ENCODE peak calls at places on chromosomes 13 and 19, in four cellular contexts. I is AG10803, M is cardiac fibroblast, U is bronchial epithelial cell. J is an unnamed sample.

GRCh38 chr13:110630566-110631119 is 15.3 kb downstream of the NAXD start:
- DNase-seq in I (no peak), M (no peak), U (no peak), J (no peak)

GRCh38 chr13:73417012-73417615 is 358.3 kb downstream of the KLF5 start:
- DNase-seq in I (peak; percentile 4), M (peak; percentile 19), U (no peak), J (no peak)

GRCh38 chr19:48421548-48421947 is 24.2 kb upstream of the GRWD1 start:
- DNase-seq in U (no peak), M (no peak), I (no peak), J (no peak)

GRCh38 chr13:87535911-87536310 is 135.3 kb upstream of the SLITRK5 start:
- DNase-seq in U (peak; percentile 41), M (no peak), I (no peak), J (no peak)

GRCh38 chr19:33574824-33575223 is 46.9 kb upstream of the CHST8 start:
- DNase-seq in U (no peak), M (no peak), I (no peak), J (no peak)

GRCh38 chr19:48660854-48661731 is 11.7 kb downstream of the NTN5 start:
- DNase-seq in M (peak; percentile 94), I (peak; percentile 80), U (peak; percentile 87), J (peak; percentile 95)

GRCh38 chr19:38744906-38745305 is 632 bp upstream of the CAPN12 start:
- DNase-seq in M (no peak), I (no peak), U (no peak), J (no peak)

GRCh38 chr13:92187378-92187989 is 789.1 kb downstream of the GPC5 start:
- DNase-seq in M (peak; percentile 49), I (peak; percentile 26), U (peak; percentile 32), J (no peak)

GRCh38 chr19:46265217-46265828 is 31.5 kb upstream of the HIF3A start:
- DNase-seq in I (peak; percentile 80), U (peak; percentile 72), M (peak; percentile 90), J (peak; percentile 42)

GRCh38 chr13:35702316-35702715 is 225.8 kb upstream of the MAB21L1 start:
- DNase-seq in M (no peak), I (no peak), U (no peak), J (no peak)

GRCh38 chr13:26867451-26868067 is 107.0 kb upstream of the GPR12 start:
- DNase-seq in M (peak; percentile 37), I (peak; percentile 15), U (peak; percentile 8), J (no peak)

GRCh38 chr13:97229699-97230098 is 7.6 kb downstream of the MBNL2 start:
- DNase-seq in I (no peak), U (no peak), M (no peak), J (no peak)

GRCh38 chr19:313988-314815 is 23.0 kb upstream of the PLPP2 start:
- DNase-seq in I (no peak), M (no peak), U (no peak), J (no peak)

GRCh38 chr19:44891016-44891882 is at the start of gene TOMM40:
- DNase-seq in U (peak; percentile 98), I (no peak), M (peak; percentile 100), J (peak; percentile 100)

GRCh38 chr13:51632643-51633357 is 48.5 kb downstream of the WDFY2 start:
- DNase-seq in U (no peak), I (no peak), M (no peak), J (no peak)

GRCh38 chr13:29572575-29572974 is 22.9 kb downstream of the SLC7A1 start:
- DNase-seq in M (no peak), U (no peak), I (no peak), J (no peak)

GRCh38 chr19:8491574-8491973 is 10.9 kb downstream of the PRAM1 start:
- DNase-seq in M (no peak), I (no peak), U (no peak), J (peak; percentile 24)

GRCh38 chr19:14674764-14675163 is at the start of gene ADGRE3:
- DNase-seq in M (peak; percentile 46), I (no peak), U (no peak), J (no peak)

GRCh38 chr13:77262198-77262597 is 64.7 kb downstream of the MYCBP2 start:
- DNase-seq in U (no peak), M (no peak), I (no peak), J (no peak)

GRCh38 chr13:111948281-111948680 is 118.7 kb upstream of the SOX1 start:
- DNase-seq in I (no peak), M (no peak), U (no peak), J (no peak)

GRCh38 chr19:18775586-18776287 is 15.4 kb downstream of the COMP start:
- DNase-seq in M (peak; percentile 69), I (peak; percentile 44), U (no peak), J (no peak)

GRCh38 chr13:83496501-83496900 is 385.8 kb downstream of the SLITRK1 start:
- DNase-seq in U (no peak), M (no peak), I (no peak), J (no peak)

GRCh38 chr19:6248341-6248740 is 31.4 kb downstream of the MLLT1 start:
- DNase-seq in U (no peak), I (no peak), M (no peak), J (no peak)

GRCh38 chr19:17490411-17490810 is 20.1 kb downstream of the SLC27A1 start:
- DNase-seq in M (no peak), I (no peak), U (no peak), J (peak; percentile 20)

GRCh38 chr13:98543380-98544104 is 33.4 kb downstream of the STK24 start:
- DNase-seq in M (no peak), I (no peak), U (no peak), J (no peak)

GRCh38 chr19:40224342-40225148 is 1.9 kb downstream of the CCNP start:
- DNase-seq in U (peak; percentile 45), M (no peak), I (no peak), J (no peak)

GRCh38 chr13:110455941-110456340 is 105.6 kb downstream of the RAB20 start:
- DNase-seq in I (peak; percentile 69), M (peak; percentile 73), U (peak; percentile 65), J (peak; percentile 86)

GRCh38 chr13:64158910-64159309 is 2743.3 kb upstream of the PCDH20 start:
- DNase-seq in M (peak; percentile 82), U (no peak), I (peak; percentile 67), J (no peak)

GRCh38 chr13:30049692-30050091 is 199.3 kb upstream of the UBL3 start:
- DNase-seq in M (no peak), I (no peak), U (peak; percentile 73), J (no peak)

GRCh38 chr19:41879670-41880328 is 2.7 kb downstream of the CD79A start:
- DNase-seq in U (no peak), I (no peak), M (no peak), J (no peak)
- H3K4me3 ChIP-seq in U (no peak overlapping the region), I (no peak overlapping the region), M (no peak overlapping the region), J (no peak overlapping the region)

GRCh38 chr19:4301590-4302237 is 475 bp downstream of the TMIGD2 start:
- DNase-seq in I (no peak), U (no peak), M (no peak), J (no peak)

GRCh38 chr19:4303778-4304508 is 455 bp upstream of the FSD1 start:
- DNase-seq in I (no peak), U (no peak), M (no peak), J (no peak)

GRCh38 chr19:4300589-4300988 is 1.6 kb downstream of the TMIGD2 start:
- DNase-seq in U (no peak), I (no peak), M (no peak), J (no peak)

GRCh38 chr19:4304509-4305252 is at the start of gene FSD1:
- DNase-seq in M (peak; percentile 47), U (no peak), I (peak; percentile 43), J (peak; percentile 70)

DNA sequence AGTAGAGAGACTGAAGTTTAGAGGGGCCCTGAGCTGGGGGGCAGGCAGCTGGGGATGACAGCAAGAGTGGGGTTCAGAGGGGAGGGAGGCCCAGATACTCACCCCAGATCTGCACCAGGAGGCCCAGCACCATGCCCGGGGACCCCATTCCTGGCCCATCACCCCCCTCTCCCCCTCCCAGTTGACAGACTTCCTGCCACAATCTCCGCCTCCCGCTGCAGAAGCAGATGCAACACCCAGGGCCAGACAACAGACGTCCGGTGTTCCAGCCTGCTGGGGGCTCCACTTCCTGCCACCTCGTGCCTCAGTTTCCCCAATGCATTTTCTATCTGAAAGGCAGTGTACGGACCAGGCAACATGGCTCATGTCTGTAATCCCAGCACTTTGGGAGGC is at the start of gene TMIGD2:
- DNase-seq in M (no peak), I (no peak), U (no peak), J (no peak)
- H3K4me3 ChIP-seq in M (no peak within 1 kb of the TSS), I (no peak within 1 kb of the TSS), U (no peak within 1 kb of the TSS), J (no peak within 1 kb of the TSS)

DNA sequence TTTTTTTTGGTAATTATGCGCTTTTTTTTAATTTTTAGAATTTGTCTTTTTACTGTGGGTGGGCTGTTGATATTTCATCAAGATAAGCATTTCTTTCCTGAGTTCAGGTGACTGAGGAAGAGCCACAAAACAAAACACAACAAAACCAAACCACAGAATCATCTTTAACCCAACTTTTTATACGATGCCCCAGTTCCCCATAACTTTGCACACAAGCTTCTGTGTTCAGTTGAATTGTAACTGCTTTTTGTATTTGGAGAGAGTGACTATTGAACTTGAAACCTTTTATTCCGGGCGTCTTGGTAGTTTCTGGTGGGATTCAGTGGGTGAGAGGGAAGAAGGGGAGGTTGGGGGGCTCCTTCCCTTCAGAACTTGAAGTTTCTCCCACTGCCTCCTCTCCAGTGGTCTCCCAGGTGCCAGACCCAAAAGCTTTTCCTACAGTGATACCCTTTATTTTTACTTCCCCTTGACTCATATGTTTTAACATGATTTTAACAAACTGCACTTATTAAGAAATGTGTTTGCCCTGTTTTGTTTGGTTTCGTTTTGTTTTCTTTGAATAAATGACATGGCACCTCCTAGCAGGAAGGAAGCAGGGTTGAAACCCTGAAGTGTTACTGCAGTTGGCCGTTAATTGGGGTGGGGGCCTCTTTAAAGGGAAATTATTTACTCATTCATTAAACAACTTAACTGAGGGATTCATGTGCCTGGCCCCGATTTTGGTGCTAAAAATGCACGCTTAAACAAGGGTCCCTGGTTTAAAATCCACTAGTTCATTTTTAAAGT is 2.7 kb upstream of the CCDC97 start:
- DNase-seq in U (no peak), M (no peak), I (no peak), J (no peak)
- H3K4me3 ChIP-seq in U (no peak overlapping the region), M (no peak overlapping the region), I (no peak overlapping the region), J (no peak overlapping the region)

GRCh38 chr13:46620029-46620428 is 67.1 kb downstream of the LRCH1 start:
- DNase-seq in I (no peak), M (no peak), U (no peak), J (no peak)

GRCh38 chr13:46624353-46624752 is 71.4 kb downstream of the LRCH1 start:
- DNase-seq in I (no peak), U (no peak), M (no peak), J (no peak)

GRCh38 chr13:46621133-46621532 is 68.2 kb downstream of the LRCH1 start:
- DNase-seq in M (no peak), U (no peak), I (no peak), J (no peak)

GRCh38 chr13:46622918-46623256 is 69.9 kb downstream of the LRCH1 start:
- DNase-seq in U (no peak), I (peak; percentile 91), M (peak; percentile 82), J (peak; percentile 56)

GRCh38 chr13:46622013-46622917 is 69.3 kb downstream of the LRCH1 start:
- DNase-seq in M (no peak), U (no peak), I (no peak), J (no peak)
- H3K4me3 ChIP-seq in M (no peak overlapping the region), U (no peak overlapping the region), I (no peak overlapping the region), J (no peak overlapping the region)

GRCh38 chr13:61414136-61414535 is 1.5 kb downstream of the PCDH20 start:
- DNase-seq in I (no peak), U (no peak), M (no peak), J (no peak)
- H3K4me3 ChIP-seq in I (no peak overlapping the region), U (peak overlapping the region; percentile 44), M (no peak overlapping the region), J (peak overlapping the region; percentile 41)

J was measured in right cardiac atrium.